ENCODE peak calls at places on chromosomes 3 and 15, in ten cellular contexts. One of them, this sample, is unnamed.

GRCh38 chr3:86772699-86773098 is 218.2 kb downstream of the VGLL3 start:
- DNase-seq in left cardiac atrium: no peak
- DNase-seq in NCI-H1436: no peak
- DNase-seq in stimulated activated naive CD8-positive, alpha-beta T cell treated with anti-CD3 and anti-CD28 coated beads, Interleukin-15, Interleukin-2, amounts not matched to agents 100 U/mL and 50 U/mL, for 24 hours: no peak
- DNase-seq in mucosa of descending colon: no peak
- DNase-seq in fibroblast of lung: no peak
- DNase-seq in stimulated activated CD8-positive, alpha-beta memory T cell treated with anti-CD3 and anti-CD28 coated beads, Interleukin-12 subunit alpha, Interleukin-12 subunit beta, amount 100 ng/mL, for 4 hours: no peak
- DNase-seq in effector memory CD8-positive, alpha-beta T cell: no peak
- DNase-seq in endodermal cell: no peak
- DNase-seq in HS-27A: no peak
- DNase-seq in this sample: no peak

GRCh38 chr3:140206196-140207040 is 271.4 kb downstream of the CLSTN2 start:
- DNase-seq in left cardiac atrium: no peak
- DNase-seq in NCI-H1436: peak
- DNase-seq in stimulated activated naive CD8-positive, alpha-beta T cell treated with anti-CD3 and anti-CD28 coated beads, Interleukin-15, Interleukin-2, amounts not matched to agents 100 U/mL and 50 U/mL, for 24 hours: no peak
- DNase-seq in mucosa of descending colon: no peak
- DNase-seq in fibroblast of lung: peak
- DNase-seq in stimulated activated CD8-positive, alpha-beta memory T cell treated with anti-CD3 and anti-CD28 coated beads, Interleukin-12 subunit alpha, Interleukin-12 subunit beta, amount 100 ng/mL, for 4 hours: no peak
- DNase-seq in effector memory CD8-positive, alpha-beta T cell: no peak
- DNase-seq in endodermal cell: peak
- DNase-seq in HS-27A: no peak
- DNase-seq in this sample: no peak

GRCh38 chr3:151864423-151865101 is 8.9 kb upstream of the SUCNR1 start:
- DNase-seq in left cardiac atrium: no peak
- DNase-seq in NCI-H1436: no peak
- DNase-seq in stimulated activated naive CD8-positive, alpha-beta T cell treated with anti-CD3 and anti-CD28 coated beads, Interleukin-15, Interleukin-2, amounts not matched to agents 100 U/mL and 50 U/mL, for 24 hours: no peak
- DNase-seq in mucosa of descending colon: no peak
- DNase-seq in fibroblast of lung: peak
- DNase-seq in stimulated activated CD8-positive, alpha-beta memory T cell treated with anti-CD3 and anti-CD28 coated beads, Interleukin-12 subunit alpha, Interleukin-12 subunit beta, amount 100 ng/mL, for 4 hours: no peak
- DNase-seq in effector memory CD8-positive, alpha-beta T cell: no peak
- DNase-seq in endodermal cell: no peak
- DNase-seq in HS-27A: no peak
- DNase-seq in this sample: no peak

GRCh38 chr3:146092230-146092629 is 68.8 kb downstream of the PLOD2 start:
- DNase-seq in left cardiac atrium: no peak
- DNase-seq in NCI-H1436: no peak
- DNase-seq in stimulated activated naive CD8-positive, alpha-beta T cell treated with anti-CD3 and anti-CD28 coated beads, Interleukin-15, Interleukin-2, amounts not matched to agents 100 U/mL and 50 U/mL, for 24 hours: no peak
- DNase-seq in mucosa of descending colon: no peak
- DNase-seq in fibroblast of lung: peak
- DNase-seq in stimulated activated CD8-positive, alpha-beta memory T cell treated with anti-CD3 and anti-CD28 coated beads, Interleukin-12 subunit alpha, Interleukin-12 subunit beta, amount 100 ng/mL, for 4 hours: no peak
- DNase-seq in effector memory CD8-positive, alpha-beta T cell: no peak
- DNase-seq in endodermal cell: no peak
- DNase-seq in HS-27A: no peak
- DNase-seq in this sample: no peak

GRCh38 chr3:176939022-176939817 is 258.1 kb downstream of the TBL1XR1 start:
- DNase-seq in left cardiac atrium: no peak
- DNase-seq in NCI-H1436: peak
- DNase-seq in stimulated activated naive CD8-positive, alpha-beta T cell treated with anti-CD3 and anti-CD28 coated beads, Interleukin-15, Interleukin-2, amounts not matched to agents 100 U/mL and 50 U/mL, for 24 hours: peak
- DNase-seq in mucosa of descending colon: peak
- DNase-seq in fibroblast of lung: peak
- DNase-seq in stimulated activated CD8-positive, alpha-beta memory T cell treated with anti-CD3 and anti-CD28 coated beads, Interleukin-12 subunit alpha, Interleukin-12 subunit beta, amount 100 ng/mL, for 4 hours: no peak
- DNase-seq in effector memory CD8-positive, alpha-beta T cell: peak
- DNase-seq in endodermal cell: peak
- DNase-seq in HS-27A: no peak
- DNase-seq in this sample: peak

GRCh38 chr3:26460975-26461374 is 161.6 kb upstream of the LRRC3B start:
- DNase-seq in left cardiac atrium: no peak
- DNase-seq in NCI-H1436: no peak
- DNase-seq in stimulated activated naive CD8-positive, alpha-beta T cell treated with anti-CD3 and anti-CD28 coated beads, Interleukin-15, Interleukin-2, amounts not matched to agents 100 U/mL and 50 U/mL, for 24 hours: no peak
- DNase-seq in mucosa of descending colon: no peak
- DNase-seq in fibroblast of lung: no peak
- DNase-seq in stimulated activated CD8-positive, alpha-beta memory T cell treated with anti-CD3 and anti-CD28 coated beads, Interleukin-12 subunit alpha, Interleukin-12 subunit beta, amount 100 ng/mL, for 4 hours: no peak
- DNase-seq in effector memory CD8-positive, alpha-beta T cell: no peak
- DNase-seq in endodermal cell: no peak
- DNase-seq in HS-27A: no peak
- DNase-seq in this sample: no peak

GRCh38 chr15:36428102-36428845 is 151.2 kb upstream of the CDIN1 start:
- DNase-seq in left cardiac atrium: no peak
- DNase-seq in NCI-H1436: no peak
- DNase-seq in stimulated activated naive CD8-positive, alpha-beta T cell treated with anti-CD3 and anti-CD28 coated beads, Interleukin-15, Interleukin-2, amounts not matched to agents 100 U/mL and 50 U/mL, for 24 hours: no peak
- DNase-seq in mucosa of descending colon: no peak
- DNase-seq in fibroblast of lung: peak
- DNase-seq in stimulated activated CD8-positive, alpha-beta memory T cell treated with anti-CD3 and anti-CD28 coated beads, Interleukin-12 subunit alpha, Interleukin-12 subunit beta, amount 100 ng/mL, for 4 hours: no peak
- DNase-seq in effector memory CD8-positive, alpha-beta T cell: no peak
- DNase-seq in endodermal cell: peak
- DNase-seq in HS-27A: peak
- DNase-seq in this sample: no peak

GRCh38 chr3:194139085-194139976 is 3.4 kb downstream of the HES1 start:
- DNase-seq in left cardiac atrium: peak
- DNase-seq in NCI-H1436: no peak
- DNase-seq in stimulated activated naive CD8-positive, alpha-beta T cell treated with anti-CD3 and anti-CD28 coated beads, Interleukin-15, Interleukin-2, amounts not matched to agents 100 U/mL and 50 U/mL, for 24 hours: no peak
- DNase-seq in mucosa of descending colon: peak
- DNase-seq in fibroblast of lung: peak
- DNase-seq in stimulated activated CD8-positive, alpha-beta memory T cell treated with anti-CD3 and anti-CD28 coated beads, Interleukin-12 subunit alpha, Interleukin-12 subunit beta, amount 100 ng/mL, for 4 hours: no peak
- DNase-seq in effector memory CD8-positive, alpha-beta T cell: no peak
- DNase-seq in endodermal cell: peak
- DNase-seq in HS-27A: no peak
- DNase-seq in this sample: peak

GRCh38 chr3:51622402-51622801 is 48.6 kb upstream of the TEX264 start:
- DNase-seq in left cardiac atrium: no peak
- DNase-seq in NCI-H1436: no peak
- DNase-seq in stimulated activated naive CD8-positive, alpha-beta T cell treated with anti-CD3 and anti-CD28 coated beads, Interleukin-15, Interleukin-2, amounts not matched to agents 100 U/mL and 50 U/mL, for 24 hours: no peak
- DNase-seq in mucosa of descending colon: no peak
- DNase-seq in fibroblast of lung: peak
- DNase-seq in stimulated activated CD8-positive, alpha-beta memory T cell treated with anti-CD3 and anti-CD28 coated beads, Interleukin-12 subunit alpha, Interleukin-12 subunit beta, amount 100 ng/mL, for 4 hours: no peak
- DNase-seq in effector memory CD8-positive, alpha-beta T cell: no peak
- DNase-seq in endodermal cell: no peak
- DNase-seq in HS-27A: no peak
- DNase-seq in this sample: no peak

GRCh38 chr3:49057268-49057667 is 28.1 kb upstream of the IMPDH2 start:
- DNase-seq in left cardiac atrium: no peak
- DNase-seq in NCI-H1436: no peak
- DNase-seq in stimulated activated naive CD8-positive, alpha-beta T cell treated with anti-CD3 and anti-CD28 coated beads, Interleukin-15, Interleukin-2, amounts not matched to agents 100 U/mL and 50 U/mL, for 24 hours: no peak
- DNase-seq in mucosa of descending colon: no peak
- DNase-seq in fibroblast of lung: no peak
- DNase-seq in stimulated activated CD8-positive, alpha-beta memory T cell treated with anti-CD3 and anti-CD28 coated beads, Interleukin-12 subunit alpha, Interleukin-12 subunit beta, amount 100 ng/mL, for 4 hours: no peak
- DNase-seq in effector memory CD8-positive, alpha-beta T cell: no peak
- DNase-seq in endodermal cell: no peak
- DNase-seq in HS-27A: no peak
- DNase-seq in this sample: no peak

GRCh38 chr3:13662238-13662847 is 113.4 kb downstream of the FBLN2 start:
- DNase-seq in left cardiac atrium: no peak
- DNase-seq in NCI-H1436: no peak
- DNase-seq in stimulated activated naive CD8-positive, alpha-beta T cell treated with anti-CD3 and anti-CD28 coated beads, Interleukin-15, Interleukin-2, amounts not matched to agents 100 U/mL and 50 U/mL, for 24 hours: no peak
- DNase-seq in mucosa of descending colon: no peak
- DNase-seq in fibroblast of lung: no peak
- DNase-seq in stimulated activated CD8-positive, alpha-beta memory T cell treated with anti-CD3 and anti-CD28 coated beads, Interleukin-12 subunit alpha, Interleukin-12 subunit beta, amount 100 ng/mL, for 4 hours: no peak
- DNase-seq in effector memory CD8-positive, alpha-beta T cell: no peak
- DNase-seq in endodermal cell: no peak
- DNase-seq in HS-27A: no peak
- DNase-seq in this sample: no peak

GRCh38 chr15:25465835-25466234 is 27.0 kb upstream of the UBE3A start:
- DNase-seq in left cardiac atrium: no peak
- DNase-seq in NCI-H1436: no peak
- DNase-seq in stimulated activated naive CD8-positive, alpha-beta T cell treated with anti-CD3 and anti-CD28 coated beads, Interleukin-15, Interleukin-2, amounts not matched to agents 100 U/mL and 50 U/mL, for 24 hours: no peak
- DNase-seq in mucosa of descending colon: no peak
- DNase-seq in fibroblast of lung: no peak
- DNase-seq in stimulated activated CD8-positive, alpha-beta memory T cell treated with anti-CD3 and anti-CD28 coated beads, Interleukin-12 subunit alpha, Interleukin-12 subunit beta, amount 100 ng/mL, for 4 hours: no peak
- DNase-seq in effector memory CD8-positive, alpha-beta T cell: no peak
- DNase-seq in endodermal cell: no peak
- DNase-seq in HS-27A: no peak
- DNase-seq in this sample: no peak

GRCh38 chr15:74906193-74906449 is 530 bp downstream of the FAM219B start:
- DNase-seq in left cardiac atrium: no peak
- DNase-seq in NCI-H1436: no peak
- DNase-seq in stimulated activated naive CD8-positive, alpha-beta T cell treated with anti-CD3 and anti-CD28 coated beads, Interleukin-15, Interleukin-2, amounts not matched to agents 100 U/mL and 50 U/mL, for 24 hours: peak
- DNase-seq in mucosa of descending colon: peak
- DNase-seq in fibroblast of lung: peak
- DNase-seq in stimulated activated CD8-positive, alpha-beta memory T cell treated with anti-CD3 and anti-CD28 coated beads, Interleukin-12 subunit alpha, Interleukin-12 subunit beta, amount 100 ng/mL, for 4 hours: no peak
- DNase-seq in effector memory CD8-positive, alpha-beta T cell: peak
- DNase-seq in endodermal cell: peak
- DNase-seq in HS-27A: no peak
- DNase-seq in this sample: no peak

GRCh38 chr3:98994128-98994762 is 92.8 kb upstream of the DCBLD2 start:
- DNase-seq in left cardiac atrium: no peak
- DNase-seq in NCI-H1436: no peak
- DNase-seq in stimulated activated naive CD8-positive, alpha-beta T cell treated with anti-CD3 and anti-CD28 coated beads, Interleukin-15, Interleukin-2, amounts not matched to agents 100 U/mL and 50 U/mL, for 24 hours: no peak
- DNase-seq in mucosa of descending colon: no peak
- DNase-seq in fibroblast of lung: peak
- DNase-seq in stimulated activated CD8-positive, alpha-beta memory T cell treated with anti-CD3 and anti-CD28 coated beads, Interleukin-12 subunit alpha, Interleukin-12 subunit beta, amount 100 ng/mL, for 4 hours: no peak
- DNase-seq in effector memory CD8-positive, alpha-beta T cell: no peak
- DNase-seq in endodermal cell: no peak
- DNase-seq in HS-27A: no peak
- DNase-seq in this sample: no peak

GRCh38 chr15:60589253-60589652 is 110.3 kb upstream of the ICE2 start:
- DNase-seq in left cardiac atrium: no peak
- DNase-seq in NCI-H1436: no peak
- DNase-seq in stimulated activated naive CD8-positive, alpha-beta T cell treated with anti-CD3 and anti-CD28 coated beads, Interleukin-15, Interleukin-2, amounts not matched to agents 100 U/mL and 50 U/mL, for 24 hours: peak
- DNase-seq in mucosa of descending colon: peak
- DNase-seq in fibroblast of lung: no peak
- DNase-seq in stimulated activated CD8-positive, alpha-beta memory T cell treated with anti-CD3 and anti-CD28 coated beads, Interleukin-12 subunit alpha, Interleukin-12 subunit beta, amount 100 ng/mL, for 4 hours: no peak
- DNase-seq in effector memory CD8-positive, alpha-beta T cell: no peak
- DNase-seq in endodermal cell: no peak
- DNase-seq in HS-27A: no peak
- DNase-seq in this sample: no peak

GRCh38 chr15:64665179-64665578 is 110.2 kb downstream of the RBPMS2 start:
- DNase-seq in left cardiac atrium: no peak
- DNase-seq in NCI-H1436: no peak
- DNase-seq in stimulated activated naive CD8-positive, alpha-beta T cell treated with anti-CD3 and anti-CD28 coated beads, Interleukin-15, Interleukin-2, amounts not matched to agents 100 U/mL and 50 U/mL, for 24 hours: no peak
- DNase-seq in mucosa of descending colon: no peak
- DNase-seq in fibroblast of lung: peak
- DNase-seq in stimulated activated CD8-positive, alpha-beta memory T cell treated with anti-CD3 and anti-CD28 coated beads, Interleukin-12 subunit alpha, Interleukin-12 subunit beta, amount 100 ng/mL, for 4 hours: no peak
- DNase-seq in effector memory CD8-positive, alpha-beta T cell: no peak
- DNase-seq in endodermal cell: no peak
- DNase-seq in HS-27A: no peak
- DNase-seq in this sample: no peak

GRCh38 chr3:43736558-43736995 is 45.8 kb downstream of the ABHD5 start:
- DNase-seq in left cardiac atrium: no peak
- DNase-seq in NCI-H1436: no peak
- DNase-seq in stimulated activated naive CD8-positive, alpha-beta T cell treated with anti-CD3 and anti-CD28 coated beads, Interleukin-15, Interleukin-2, amounts not matched to agents 100 U/mL and 50 U/mL, for 24 hours: no peak
- DNase-seq in mucosa of descending colon: peak
- DNase-seq in fibroblast of lung: peak
- DNase-seq in stimulated activated CD8-positive, alpha-beta memory T cell treated with anti-CD3 and anti-CD28 coated beads, Interleukin-12 subunit alpha, Interleukin-12 subunit beta, amount 100 ng/mL, for 4 hours: no peak
- DNase-seq in effector memory CD8-positive, alpha-beta T cell: no peak
- DNase-seq in endodermal cell: no peak
- DNase-seq in HS-27A: peak
- DNase-seq in this sample: no peak

GRCh38 chr3:55327131-55327920 is 159.8 kb downstream of the WNT5A start:
- DNase-seq in left cardiac atrium: no peak
- DNase-seq in NCI-H1436: no peak
- DNase-seq in stimulated activated naive CD8-positive, alpha-beta T cell treated with anti-CD3 and anti-CD28 coated beads, Interleukin-15, Interleukin-2, amounts not matched to agents 100 U/mL and 50 U/mL, for 24 hours: no peak
- DNase-seq in mucosa of descending colon: no peak
- DNase-seq in fibroblast of lung: peak
- DNase-seq in stimulated activated CD8-positive, alpha-beta memory T cell treated with anti-CD3 and anti-CD28 coated beads, Interleukin-12 subunit alpha, Interleukin-12 subunit beta, amount 100 ng/mL, for 4 hours: no peak
- DNase-seq in effector memory CD8-positive, alpha-beta T cell: no peak
- DNase-seq in endodermal cell: no peak
- DNase-seq in HS-27A: no peak
- DNase-seq in this sample: no peak

GRCh38 chr3:111484666-111485065 is 57.3 kb upstream of the CD96 start:
- DNase-seq in left cardiac atrium: no peak
- DNase-seq in NCI-H1436: no peak
- DNase-seq in stimulated activated naive CD8-positive, alpha-beta T cell treated with anti-CD3 and anti-CD28 coated beads, Interleukin-15, Interleukin-2, amounts not matched to agents 100 U/mL and 50 U/mL, for 24 hours: no peak
- DNase-seq in mucosa of descending colon: no peak
- DNase-seq in fibroblast of lung: peak
- DNase-seq in stimulated activated CD8-positive, alpha-beta memory T cell treated with anti-CD3 and anti-CD28 coated beads, Interleukin-12 subunit alpha, Interleukin-12 subunit beta, amount 100 ng/mL, for 4 hours: no peak
- DNase-seq in effector memory CD8-positive, alpha-beta T cell: no peak
- DNase-seq in endodermal cell: no peak
- DNase-seq in HS-27A: peak
- DNase-seq in this sample: no peak

GRCh38 chr15:93070901-93071300 is 18.1 kb downstream of the RGMA start:
- DNase-seq in left cardiac atrium: no peak
- DNase-seq in NCI-H1436: no peak
- DNase-seq in stimulated activated naive CD8-positive, alpha-beta T cell treated with anti-CD3 and anti-CD28 coated beads, Interleukin-15, Interleukin-2, amounts not matched to agents 100 U/mL and 50 U/mL, for 24 hours: no peak
- DNase-seq in mucosa of descending colon: no peak
- DNase-seq in fibroblast of lung: no peak
- DNase-seq in stimulated activated CD8-positive, alpha-beta memory T cell treated with anti-CD3 and anti-CD28 coated beads, Interleukin-12 subunit alpha, Interleukin-12 subunit beta, amount 100 ng/mL, for 4 hours: no peak
- DNase-seq in effector memory CD8-positive, alpha-beta T cell: no peak
- DNase-seq in endodermal cell: no peak
- DNase-seq in HS-27A: no peak
- DNase-seq in this sample: no peak

GRCh38 chr15:98653686-98654085 is 5.3 kb downstream of the IGF1R start:
- DNase-seq in left cardiac atrium: no peak
- DNase-seq in NCI-H1436: no peak
- DNase-seq in stimulated activated naive CD8-positive, alpha-beta T cell treated with anti-CD3 and anti-CD28 coated beads, Interleukin-15, Interleukin-2, amounts not matched to agents 100 U/mL and 50 U/mL, for 24 hours: no peak
- DNase-seq in mucosa of descending colon: no peak
- DNase-seq in fibroblast of lung: no peak
- DNase-seq in stimulated activated CD8-positive, alpha-beta memory T cell treated with anti-CD3 and anti-CD28 coated beads, Interleukin-12 subunit alpha, Interleukin-12 subunit beta, amount 100 ng/mL, for 4 hours: no peak
- DNase-seq in effector memory CD8-positive, alpha-beta T cell: no peak
- DNase-seq in endodermal cell: no peak
- DNase-seq in HS-27A: no peak
- DNase-seq in this sample: no peak

GRCh38 chr3:24060055-24060454 is 115.0 kb downstream of the NR1D2 start:
- DNase-seq in left cardiac atrium: no peak
- DNase-seq in NCI-H1436: no peak
- DNase-seq in stimulated activated naive CD8-positive, alpha-beta T cell treated with anti-CD3 and anti-CD28 coated beads, Interleukin-15, Interleukin-2, amounts not matched to agents 100 U/mL and 50 U/mL, for 24 hours: no peak
- DNase-seq in mucosa of descending colon: no peak
- DNase-seq in fibroblast of lung: peak
- DNase-seq in stimulated activated CD8-positive, alpha-beta memory T cell treated with anti-CD3 and anti-CD28 coated beads, Interleukin-12 subunit alpha, Interleukin-12 subunit beta, amount 100 ng/mL, for 4 hours: no peak
- DNase-seq in effector memory CD8-positive, alpha-beta T cell: no peak
- DNase-seq in endodermal cell: peak
- DNase-seq in HS-27A: no peak
- DNase-seq in this sample: no peak

GRCh38 chr3:184620101-184620798 is 58.7 kb downstream of the EPHB3 start:
- DNase-seq in left cardiac atrium: no peak
- DNase-seq in NCI-H1436: no peak
- DNase-seq in stimulated activated naive CD8-positive, alpha-beta T cell treated with anti-CD3 and anti-CD28 coated beads, Interleukin-15, Interleukin-2, amounts not matched to agents 100 U/mL and 50 U/mL, for 24 hours: no peak
- DNase-seq in mucosa of descending colon: no peak
- DNase-seq in fibroblast of lung: peak
- DNase-seq in stimulated activated CD8-positive, alpha-beta memory T cell treated with anti-CD3 and anti-CD28 coated beads, Interleukin-12 subunit alpha, Interleukin-12 subunit beta, amount 100 ng/mL, for 4 hours: no peak
- DNase-seq in effector memory CD8-positive, alpha-beta T cell: no peak
- DNase-seq in endodermal cell: no peak
- DNase-seq in HS-27A: no peak
- DNase-seq in this sample: no peak

GRCh38 chr15:34456658-34457057 is 19.1 kb upstream of the GOLGA8A start:
- DNase-seq in left cardiac atrium: no peak
- DNase-seq in NCI-H1436: peak
- DNase-seq in stimulated activated naive CD8-positive, alpha-beta T cell treated with anti-CD3 and anti-CD28 coated beads, Interleukin-15, Interleukin-2, amounts not matched to agents 100 U/mL and 50 U/mL, for 24 hours: no peak
- DNase-seq in mucosa of descending colon: no peak
- DNase-seq in fibroblast of lung: no peak
- DNase-seq in stimulated activated CD8-positive, alpha-beta memory T cell treated with anti-CD3 and anti-CD28 coated beads, Interleukin-12 subunit alpha, Interleukin-12 subunit beta, amount 100 ng/mL, for 4 hours: no peak
- DNase-seq in effector memory CD8-positive, alpha-beta T cell: no peak
- DNase-seq in endodermal cell: no peak
- DNase-seq in HS-27A: no peak
- DNase-seq in this sample: no peak

GRCh38 chr3:46716461-46717441 is 918 bp downstream of the PRSS50 start:
- DNase-seq in left cardiac atrium: no peak
- DNase-seq in NCI-H1436: no peak
- DNase-seq in stimulated activated naive CD8-positive, alpha-beta T cell treated with anti-CD3 and anti-CD28 coated beads, Interleukin-15, Interleukin-2, amounts not matched to agents 100 U/mL and 50 U/mL, for 24 hours: no peak
- DNase-seq in mucosa of descending colon: no peak
- DNase-seq in fibroblast of lung: no peak
- DNase-seq in stimulated activated CD8-positive, alpha-beta memory T cell treated with anti-CD3 and anti-CD28 coated beads, Interleukin-12 subunit alpha, Interleukin-12 subunit beta, amount 100 ng/mL, for 4 hours: no peak
- DNase-seq in effector memory CD8-positive, alpha-beta T cell: no peak
- DNase-seq in endodermal cell: peak
- DNase-seq in HS-27A: no peak
- DNase-seq in this sample: no peak

GRCh38 chr15:83657549-83657948 is 3.6 kb downstream of the ADAMTSL3 start:
- DNase-seq in left cardiac atrium: no peak
- DNase-seq in NCI-H1436: no peak
- DNase-seq in stimulated activated naive CD8-positive, alpha-beta T cell treated with anti-CD3 and anti-CD28 coated beads, Interleukin-15, Interleukin-2, amounts not matched to agents 100 U/mL and 50 U/mL, for 24 hours: no peak
- DNase-seq in mucosa of descending colon: no peak
- DNase-seq in fibroblast of lung: no peak
- DNase-seq in stimulated activated CD8-positive, alpha-beta memory T cell treated with anti-CD3 and anti-CD28 coated beads, Interleukin-12 subunit alpha, Interleukin-12 subunit beta, amount 100 ng/mL, for 4 hours: no peak
- DNase-seq in effector memory CD8-positive, alpha-beta T cell: no peak
- DNase-seq in endodermal cell: peak
- DNase-seq in HS-27A: no peak
- DNase-seq in this sample: no peak

GRCh38 chr15:86571873-86572272 is 492.2 kb downstream of the AGBL1 start:
- DNase-seq in left cardiac atrium: no peak
- DNase-seq in NCI-H1436: no peak
- DNase-seq in stimulated activated naive CD8-positive, alpha-beta T cell treated with anti-CD3 and anti-CD28 coated beads, Interleukin-15, Interleukin-2, amounts not matched to agents 100 U/mL and 50 U/mL, for 24 hours: no peak
- DNase-seq in mucosa of descending colon: no peak
- DNase-seq in fibroblast of lung: no peak
- DNase-seq in stimulated activated CD8-positive, alpha-beta memory T cell treated with anti-CD3 and anti-CD28 coated beads, Interleukin-12 subunit alpha, Interleukin-12 subunit beta, amount 100 ng/mL, for 4 hours: no peak
- DNase-seq in effector memory CD8-positive, alpha-beta T cell: no peak
- DNase-seq in endodermal cell: no peak
- DNase-seq in HS-27A: no peak
- DNase-seq in this sample: no peak

GRCh38 chr3:62538706-62539356 is 165.5 kb upstream of the FEZF2 start:
- DNase-seq in left cardiac atrium: no peak
- DNase-seq in NCI-H1436: no peak
- DNase-seq in stimulated activated naive CD8-positive, alpha-beta T cell treated with anti-CD3 and anti-CD28 coated beads, Interleukin-15, Interleukin-2, amounts not matched to agents 100 U/mL and 50 U/mL, for 24 hours: no peak
- DNase-seq in mucosa of descending colon: no peak
- DNase-seq in fibroblast of lung: no peak
- DNase-seq in stimulated activated CD8-positive, alpha-beta memory T cell treated with anti-CD3 and anti-CD28 coated beads, Interleukin-12 subunit alpha, Interleukin-12 subunit beta, amount 100 ng/mL, for 4 hours: no peak
- DNase-seq in effector memory CD8-positive, alpha-beta T cell: no peak
- DNase-seq in endodermal cell: no peak
- DNase-seq in HS-27A: no peak
- DNase-seq in this sample: no peak

This sample was measured in GDM1.